ENCODE peak calls at places on chromosome X, in five cellular contexts. X, J, E, D and P are unnamed samples.

GRCh38 chrX:38862100-38862499 is 60.8 kb downstream of the MID1IP1 start:
- DNase-seq in D (no peak), X (no peak), J (no peak), E (no peak), P (no peak)

GRCh38 chrX:314781-315595 is 3.6 kb downstream of the GTPBP6 start:
- DNase-seq in J (no peak), D (peak; percentile 54), E (no peak), X (no peak), P (no peak)

GRCh38 chrX:2266445-2267349 is 234.1 kb downstream of the DHRSX start:
- DNase-seq in E (no peak), J (no peak), X (no peak), D (no peak), P (no peak)

GRCh38 chrX:132638313-132638712 is 149.5 kb upstream of the MBNL3 start:
- DNase-seq in X (no peak), J (no peak), E (no peak), D (no peak), P (no peak)

GRCh38 chrX:7334253-7334935 is 186.4 kb upstream of the PUDP start:
- DNase-seq in X (no peak), E (no peak), J (no peak), D (no peak), P (no peak)

GRCh38 chrX:152824841-152825374 is 5.6 kb downstream of the CETN2 start:
- DNase-seq in X (no peak), E (no peak), J (no peak), D (no peak), P (no peak)

GRCh38 chrX:134544614-134545255 is 84.8 kb downstream of the HPRT1 start:
- DNase-seq in E (no peak), X (no peak), J (peak; percentile 18), D (no peak), P (no peak)

GRCh38 chrX:7690842-7691241 is 152.1 kb upstream of the VCX start:
- DNase-seq in D (no peak), J (no peak), X (no peak), E (no peak), P (no peak)

GRCh38 chrX:66051989-66052388 is 12.1 kb upstream of the VSIG4 start:
- DNase-seq in J (no peak), D (no peak), X (no peak), E (no peak), P (no peak)

GRCh38 chrX:13092455-13092941 is 48.1 kb upstream of the FAM9C start:
- DNase-seq in D (no peak), J (peak; percentile 75), X (no peak), E (no peak), P (peak; percentile 43)

GRCh38 chrX:15425024-15425423 is 40.8 kb upstream of the VEGFD start:
- DNase-seq in D (no peak), X (no peak), E (no peak), J (no peak), P (no peak)

GRCh38 chrX:14267224-14267623 is 237.5 kb upstream of the GEMIN8 start:
- DNase-seq in E (no peak), X (no peak), D (no peak), J (no peak), P (no peak)

GRCh38 chrX:30620980-30621716 is 32.1 kb upstream of the GK start:
- DNase-seq in X (peak; percentile 67), J (no peak), E (no peak), D (peak; percentile 42), P (peak; percentile 44)

GRCh38 chrX:136635235-136635634 is 12.7 kb upstream of the CD40LG start:
- DNase-seq in J (no peak), D (no peak), X (no peak), E (no peak), P (no peak)

GRCh38 chrX:65203545-65203944 is 227.3 kb upstream of the ZC4H2 start:
- DNase-seq in D (no peak), J (peak; percentile 56), X (no peak), E (no peak), P (no peak)

GRCh38 chrX:14015294-14015693 is 14.4 kb downstream of the GEMIN8 start:
- DNase-seq in D (no peak), J (no peak), X (no peak), E (no peak), P (no peak)

GRCh38 chrX:47796433-47796906 is 40.2 kb upstream of the ZNF81 start:
- DNase-seq in E (no peak), X (no peak), D (no peak), J (no peak), P (no peak)

GRCh38 chrX:103730147-103730546 is 19.4 kb downstream of the TMEM31 start:
- DNase-seq in E (no peak), J (no peak), D (no peak), X (no peak), P (no peak)

GRCh38 chrX:107700317-107700774 is 72.0 kb downstream of the PRPS1 start:
- DNase-seq in J (no peak), X (peak; percentile 61), D (no peak), E (no peak), P (peak; percentile 64)

GRCh38 chrX:16628954-16629595 is 20.9 kb upstream of the S100G start:
- DNase-seq in D (no peak), X (no peak), J (no peak), E (no peak), P (no peak)

GRCh38 chrX:9867753-9868152 is 81.5 kb downstream of the SHROOM2 start:
- DNase-seq in E (no peak), J (no peak), X (no peak), D (no peak), P (no peak)

GRCh38 chrX:94743478-94743877 is 1069.5 kb downstream of the FAM133A start:
- DNase-seq in D (no peak), J (no peak), X (no peak), E (no peak), P (no peak)

GRCh38 chrX:103789004-103789403 is 12.4 kb downstream of the PLP1 start:
- DNase-seq in D (no peak), J (no peak), X (no peak), E (no peak), P (no peak)

GRCh38 chrX:118644378-118644777 is 83.0 kb upstream of the IL13RA1 start:
- DNase-seq in E (no peak), D (peak; percentile 72), X (no peak), J (no peak), P (no peak)

GRCh38 chrX:68838571-68838910 is 9.7 kb downstream of the EFNB1 start:
- DNase-seq in J (no peak), E (no peak), D (no peak), X (no peak), P (no peak)

GRCh38 chrX:132651411-132652086 is 162.7 kb upstream of the MBNL3 start:
- DNase-seq in X (no peak), J (no peak), E (no peak), D (no peak), P (no peak)

GRCh38 chrX:132467029-132467428 is 21.8 kb downstream of the MBNL3 start:
- DNase-seq in D (no peak), E (no peak), J (no peak), X (no peak), P (no peak)

GRCh38 chrX:79413009-79413408 is 45.9 kb upstream of the ITM2A start:
- DNase-seq in D (peak; percentile 29), X (no peak), E (no peak), J (no peak), P (no peak)

GRCh38 chrX:120617996-120618630 is 11.7 kb downstream of the C1GALT1C1 start:
- DNase-seq in J (no peak), X (no peak), E (no peak), D (no peak), P (no peak)

DNA sequence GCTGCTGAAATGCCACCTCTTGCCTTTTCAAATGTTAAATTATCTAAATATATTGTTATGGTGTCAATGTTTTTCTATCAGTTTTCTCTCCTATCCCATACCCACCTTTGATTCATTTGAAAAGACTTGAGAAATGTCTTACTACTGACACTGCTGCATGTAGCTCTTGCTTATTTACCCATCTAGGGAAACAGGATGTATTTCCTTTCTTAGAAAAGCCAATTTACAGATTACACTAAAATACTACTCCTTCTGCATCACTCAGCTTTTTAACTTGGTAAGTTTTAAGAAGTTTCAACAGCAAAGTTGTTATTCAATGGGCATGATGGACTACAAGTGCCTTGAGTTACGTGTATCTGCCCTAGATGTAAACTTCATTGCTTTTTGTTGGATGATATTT is 13.2 kb upstream of the KCNE5 start:
- DNase-seq in D (no peak), X (no peak), E (no peak), J (no peak), P (no peak)
- H3K4me1 ChIP-seq in D (no peaks in the 10 kb centered on the region), X (no peaks in the 10 kb centered on the region), E (no peaks in the 10 kb centered on the region), J (no peaks in the 10 kb centered on the region), P (no peaks in the 10 kb centered on the region)

DNA sequence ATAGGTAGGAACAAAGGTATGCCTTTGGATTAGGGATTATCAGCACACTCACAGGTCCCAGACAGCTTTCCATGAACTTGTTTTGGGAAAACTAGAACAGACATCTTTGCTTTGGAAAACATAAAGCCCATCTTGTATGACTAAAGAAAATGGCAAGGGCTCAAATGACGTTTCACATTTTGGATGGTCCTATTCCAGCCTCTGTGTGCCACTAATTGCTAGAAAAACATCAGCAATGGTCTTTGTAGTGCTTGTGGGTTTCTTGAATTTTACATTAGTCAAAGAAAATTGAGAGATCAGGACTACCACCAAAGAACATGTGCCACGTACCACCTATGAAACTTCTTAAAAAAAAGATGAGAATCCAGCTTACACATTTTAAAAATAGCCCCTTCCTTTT is 111.4 kb downstream of the HDAC8 start:
- DNase-seq in X (no peak), J (no peak), E (no peak), D (no peak), P (no peak)
- H3K4me3 ChIP-seq in X (no peak overlapping the region), J (no peak overlapping the region), E (no peak overlapping the region), D (no peak overlapping the region), P (no peak overlapping the region)

GRCh38 chrX:40105016-40105790 is 7.4 kb upstream of the BCOR start:
- DNase-seq in J (peak; percentile 57), D (no peak), E (no peak), X (no peak), P (peak; percentile 31)
- TF ChIP-seq POLR2A in J (no peak), D (no peak), E (no peak), X (no peak), P (no peak)

GRCh38 chrX:19866626-19867410 is 20.6 kb downstream of the SH3KBP1 start:
- DNase-seq in D (no peak), J (no peak), E (no peak), X (no peak), P (no peak)
- H3K4me1 ChIP-seq in D (peaks cover 11% of the 10 kb centered on the region), J (no peaks in the 10 kb centered on the region), E (no peaks in the 10 kb centered on the region), X (no peaks in the 10 kb centered on the region), P (no peaks in the 10 kb centered on the region)

DNA sequence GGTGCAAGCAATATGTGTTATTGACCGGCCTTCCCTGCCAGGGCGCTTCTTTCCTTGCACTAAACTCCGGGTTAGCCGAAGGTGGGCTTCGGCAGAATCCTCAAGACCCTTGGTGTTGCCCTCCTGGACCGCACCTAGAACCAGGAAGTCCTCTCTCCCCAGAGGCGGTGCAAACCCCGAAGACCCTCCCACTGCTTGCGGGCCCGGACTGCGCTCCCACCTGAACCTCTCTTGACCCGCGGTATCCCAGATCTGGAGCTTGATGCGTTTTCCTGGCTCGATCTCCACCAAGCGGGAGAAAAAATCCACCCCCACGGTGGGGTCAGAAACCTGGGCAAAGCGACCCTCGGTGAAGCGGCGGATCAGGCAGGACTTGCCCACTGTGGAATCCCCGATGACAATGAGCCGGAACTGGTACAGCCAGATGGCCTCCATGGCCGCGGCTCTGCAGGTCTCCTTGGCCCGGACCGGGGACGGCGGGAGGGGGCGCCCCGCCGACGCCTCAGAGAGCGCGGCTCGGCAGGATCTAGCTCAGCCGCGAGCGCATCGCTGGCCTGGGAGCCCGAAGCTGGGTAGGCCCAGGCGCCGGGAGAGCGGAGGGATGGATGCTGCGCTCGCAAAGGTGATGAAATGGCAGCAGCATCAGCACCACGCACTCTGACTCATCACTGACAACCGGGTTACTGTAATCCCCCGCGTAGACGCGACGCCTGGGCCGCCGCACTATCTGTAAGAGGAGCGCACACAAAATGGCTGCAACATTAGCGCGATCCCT is at the start of gene RAB39B:
- DNase-seq in E (no peak), X (peak; percentile 17), D (peak; percentile 74), J (peak; percentile 38), P (peak; percentile 66)
- H3K4me3 ChIP-seq in E (peak within 1 kb of the TSS; percentile 49), X (peak within 1 kb of the TSS; percentile 12), D (peak within 1 kb of the TSS; percentile 55), J (no peak within 1 kb of the TSS), P (no peak within 1 kb of the TSS)